ENCODE peak calls at places on chromosomes 16 and 17, in four cellular contexts. M is PC-9, S is endothelial cell of umbilical vein, U is neural progenitor cell. G is an unnamed sample.

GRCh38 chr16:88839745-88840588 is 16.8 kb downstream of the GALNS start:
- DNase-seq in M (no peak), S (no peak), U (no peak), G (no peak)

GRCh38 chr16:11636172-11636721 is 32.0 kb upstream of the SNN start:
- DNase-seq in M (peak), S (no peak), U (peak), G (no peak)

GRCh38 chr16:86834451-86835035 is 256.2 kb downstream of the FOXL1 start:
- DNase-seq in M (no peak), S (peak), U (peak), G (peak)

GRCh38 chr17:42275527-42276358 is 448 bp downstream of the STAT5B start:
- DNase-seq in M (no peak), S (peak), U (peak), G (peak)

GRCh38 chr17:12877953-12878669 is 88.8 kb downstream of the ARHGAP44 start:
- DNase-seq in M (no peak), S (no peak), U (no peak), G (no peak)

GRCh38 chr17:4998666-4999428 is 1.1 kb downstream of the KIF1C start:
- DNase-seq in M (peak), S (no peak), U (peak), G (no peak)

GRCh38 chr17:62948370-62948769 is 17.7 kb upstream of the TANC2 start:
- DNase-seq in M (no peak), S (no peak), U (no peak), G (no peak)

GRCh38 chr16:12089492-12090161 is 113.1 kb downstream of the SNX29 start:
- DNase-seq in M (no peak), S (peak), U (peak), G (peak)

GRCh38 chr17:47280072-47280811 is 26.6 kb downstream of the ITGB3 start:
- DNase-seq in M (no peak), S (no peak), U (no peak), G (peak)

GRCh38 chr17:1709403-1709891 is 730 bp downstream of the TLCD2 start:
- DNase-seq in M (no peak), S (no peak), U (peak), G (no peak)

GRCh38 chr17:71919181-71919580 is 201.6 kb upstream of the SOX9 start:
- DNase-seq in M (no peak), S (no peak), U (no peak), G (no peak)

GRCh38 chr17:37358098-37358829 is 17.5 kb upstream of the C17orf78 start:
- DNase-seq in M (peak), S (peak), U (peak), G (peak)

GRCh38 chr16:9383281-9383680 is 291.8 kb downstream of the HAPSTR1 start:
- DNase-seq in M (no peak), S (no peak), U (no peak), G (no peak)

GRCh38 chr16:23435500-23435899 is 17.5 kb downstream of the COG7 start:
- DNase-seq in M (peak), S (peak), U (peak), G (peak)

GRCh38 chr17:28467456-28468025 is 5.9 kb upstream of the SLC13A2 start:
- DNase-seq in M (no peak), S (no peak), U (no peak), G (no peak)

GRCh38 chr16:68200120-68200783 is 35.7 kb downstream of the ESRP2 start:
- DNase-seq in M (no peak), S (peak), U (no peak), G (no peak)

GRCh38 chr17:8480011-8480976 is 44.6 kb downstream of the NDEL1 start:
- DNase-seq in M (no peak), S (no peak), U (no peak), G (no peak)

GRCh38 chr17:14308965-14309879 is 8.3 kb downstream of the HS3ST3B1 start:
- DNase-seq in M (no peak), S (peak), U (peak), G (peak)

GRCh38 chr17:83057793-83058477 is 21.5 kb upstream of the METRNL start:
- DNase-seq in M (no peak), S (no peak), U (peak), G (no peak)

GRCh38 chr17:82846061-82846691 is 6.4 kb upstream of the ZNF750 start:
- DNase-seq in M (no peak), S (peak), U (no peak), G (no peak)

GRCh38 chr16:61050547-61050946 is 985.7 kb downstream of the CDH8 start:
- DNase-seq in M (no peak), S (no peak), U (no peak), G (no peak)

GRCh38 chr16:31700530-31701388 is 172.8 kb upstream of the ZNF267 start:
- DNase-seq in M (peak), S (no peak), U (peak), G (peak)

GRCh38 chr17:19943026-19943425 is 34.6 kb downstream of the AKAP10 start:
- DNase-seq in M (no peak), S (no peak), U (peak), G (no peak)

GRCh38 chr16:27811881-27812280 is 251.6 kb downstream of the GSG1L start:
- DNase-seq in M (no peak), S (no peak), U (no peak), G (no peak)

GRCh38 chr17:44053130-44053872 is 13.2 kb downstream of the LSM12 start:
- DNase-seq in M (no peak), S (no peak), U (no peak), G (no peak)

GRCh38 chr17:2103456-2103855 is 48.6 kb downstream of the HIC1 start:
- DNase-seq in M (no peak), S (no peak), U (no peak), G (no peak)

GRCh38 chr16:27398894-27399853 is 2.8 kb upstream of the IL21R start:
- DNase-seq in M (no peak), S (no peak), U (no peak), G (no peak)

GRCh38 chr17:59073972-59074371 is 32.7 kb downstream of the TRIM37 start:
- DNase-seq in M (no peak), S (no peak), U (no peak), G (no peak)

GRCh38 chr16:27317320-27317719 is 3.5 kb downstream of the IL4R start:
- DNase-seq in M (no peak), S (no peak), U (no peak), G (no peak)

GRCh38 chr17:32298721-32299578 is 33.3 kb downstream of the RHBDL3 start:
- DNase-seq in M (no peak), S (no peak), U (peak), G (peak)

GRCh38 chr16:19227643-19228042 is 57.9 kb upstream of the CLEC19A start:
- DNase-seq in M (no peak), S (no peak), U (peak), G (no peak)

GRCh38 chr17:82441686-82442487 is 8.7 kb downstream of the CYBC1 start:
- DNase-seq in M (no peak), S (no peak), U (no peak), G (no peak)

GRCh38 chr16:70416748-70417616 is 21.9 kb downstream of the ST3GAL2 start:
- DNase-seq in M (no peak), S (no peak), U (no peak), G (no peak)

GRCh38 chr17:78665952-78666920 is 89.0 kb upstream of the DNAH17 start:
- DNase-seq in M (peak), S (peak), U (peak), G (no peak)

GRCh38 chr17:29747660-29748059 is 124.9 kb upstream of the CORO6 start:
- DNase-seq in M (no peak), S (no peak), U (no peak), G (no peak)

DNA sequence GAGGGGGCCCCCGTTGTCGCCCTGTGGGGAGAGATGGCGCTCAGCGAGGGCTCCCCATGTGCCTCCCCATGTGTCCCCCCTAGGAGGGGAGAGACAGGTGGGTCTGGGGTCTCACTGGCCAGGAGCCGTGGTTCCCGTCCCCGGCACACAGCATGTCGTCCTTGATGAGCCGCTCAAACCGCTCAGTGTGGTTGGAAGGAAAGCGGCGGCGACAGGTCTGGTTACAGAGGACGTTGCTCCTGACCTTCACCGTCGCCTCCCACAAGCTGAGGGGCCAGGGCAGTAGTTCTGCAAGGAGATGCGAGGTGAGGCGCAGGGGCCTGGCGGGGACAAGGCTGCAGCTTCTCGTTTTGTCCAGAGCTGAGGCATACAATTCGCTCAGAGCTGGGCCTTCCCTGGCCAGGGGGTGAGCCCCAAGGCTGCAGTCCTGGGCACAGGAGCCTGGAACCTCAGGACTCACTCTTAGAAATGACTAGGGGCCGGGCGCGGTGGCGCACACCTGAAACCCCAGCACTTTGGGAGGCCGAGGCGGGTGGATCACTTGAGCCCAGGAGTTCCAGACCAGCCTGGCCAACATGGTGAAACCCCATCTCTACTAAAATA is 22.8 kb upstream of the UBE2I start:
- DNase-seq in M (no peak), S (no peak), U (no peak), G (no peak)
- TF ChIP-seq EZH2 in M (no peak), S (no peak), U (no peak), G (no peak)

DNA sequence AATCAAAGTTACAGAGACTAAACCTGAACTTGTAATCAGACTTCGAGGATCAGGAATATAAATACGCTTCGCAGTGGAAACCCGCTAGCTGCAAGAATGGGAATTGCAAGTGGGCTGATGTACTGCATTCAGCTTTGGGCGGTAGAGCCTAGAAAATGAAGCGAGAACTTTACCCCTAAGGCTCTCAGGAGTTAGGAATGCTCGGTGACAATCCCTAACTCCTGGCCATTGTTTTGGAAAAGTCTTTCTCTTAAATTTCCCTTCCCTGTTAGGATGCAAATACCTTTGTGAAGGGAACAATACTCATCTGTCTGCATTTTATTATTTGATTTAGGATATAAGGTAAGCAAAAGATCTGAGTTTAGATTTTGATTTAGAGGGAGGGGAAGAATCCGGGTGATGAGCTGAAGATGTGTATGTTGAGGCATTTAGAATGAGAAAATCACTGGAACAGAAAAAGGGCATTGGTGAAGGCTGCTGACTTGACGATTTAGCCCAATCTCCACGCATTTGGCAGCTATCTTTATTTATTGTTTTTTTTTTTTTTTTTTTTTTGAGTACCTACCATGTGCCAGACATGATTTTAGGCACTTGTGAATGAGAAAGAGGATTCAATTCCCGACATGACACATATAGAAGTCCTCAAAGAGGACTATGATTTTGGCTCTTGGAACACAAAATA is 2.2 kb upstream of the TOX3 start:
- DNase-seq in M (no peak), S (no peak), U (peak), G (peak)
- TF ChIP-seq CTCF in M (no peak), S (no peak), U (peak), G (peak)

GRCh38 chr17:56290486-56291118 is 137.3 kb downstream of the ANKFN1 start:
- DNase-seq in M (no peak), S (peak), U (no peak), G (no peak)
- H3K4me3 ChIP-seq in M (peak), S (no peak), U (no peak), G (peak)

GRCh38 chr17:38601539-38602351 is 4.0 kb downstream of the SRCIN1 start:
- DNase-seq in M (no peak), S (no peak), U (peak), G (no peak)
- TF ChIP-seq EZH2 in M (no peak), S (no peak), U (no peak), G (no peak)

DNA sequence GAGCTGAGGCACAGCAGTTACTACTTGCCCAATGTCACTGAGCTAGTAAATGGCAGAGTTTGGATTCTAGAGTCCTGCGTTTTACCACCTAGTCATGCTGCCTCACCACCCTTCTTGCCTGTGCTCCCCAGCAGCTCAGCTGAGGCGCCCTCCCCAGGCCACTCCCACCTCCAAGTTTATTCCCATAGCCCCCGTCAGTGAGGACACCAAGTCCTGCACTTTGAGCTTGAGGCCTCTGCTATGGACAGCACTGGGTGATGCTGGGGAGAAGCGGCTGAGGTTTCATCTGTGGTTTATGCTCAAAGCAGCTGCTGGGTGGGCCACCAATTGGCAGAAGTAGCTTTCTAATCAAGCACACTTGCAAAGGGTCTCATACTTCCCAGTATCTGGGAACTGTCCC is 36.7 kb downstream of the TMEM238L start:
- DNase-seq in M (no peak), S (no peak), U (no peak), G (no peak)
- TF ChIP-seq CTCF in M (no peak), S (no peak), U (no peak), G (no peak)

GRCh38 chr16:56631832-56632159 is 663 bp upstream of the MT1M start:
- DNase-seq in M (no peak), S (no peak), U (no peak), G (no peak)
- H3K4me3 ChIP-seq in M (no peak), S (peak), U (peak), G (no peak)

DNA sequence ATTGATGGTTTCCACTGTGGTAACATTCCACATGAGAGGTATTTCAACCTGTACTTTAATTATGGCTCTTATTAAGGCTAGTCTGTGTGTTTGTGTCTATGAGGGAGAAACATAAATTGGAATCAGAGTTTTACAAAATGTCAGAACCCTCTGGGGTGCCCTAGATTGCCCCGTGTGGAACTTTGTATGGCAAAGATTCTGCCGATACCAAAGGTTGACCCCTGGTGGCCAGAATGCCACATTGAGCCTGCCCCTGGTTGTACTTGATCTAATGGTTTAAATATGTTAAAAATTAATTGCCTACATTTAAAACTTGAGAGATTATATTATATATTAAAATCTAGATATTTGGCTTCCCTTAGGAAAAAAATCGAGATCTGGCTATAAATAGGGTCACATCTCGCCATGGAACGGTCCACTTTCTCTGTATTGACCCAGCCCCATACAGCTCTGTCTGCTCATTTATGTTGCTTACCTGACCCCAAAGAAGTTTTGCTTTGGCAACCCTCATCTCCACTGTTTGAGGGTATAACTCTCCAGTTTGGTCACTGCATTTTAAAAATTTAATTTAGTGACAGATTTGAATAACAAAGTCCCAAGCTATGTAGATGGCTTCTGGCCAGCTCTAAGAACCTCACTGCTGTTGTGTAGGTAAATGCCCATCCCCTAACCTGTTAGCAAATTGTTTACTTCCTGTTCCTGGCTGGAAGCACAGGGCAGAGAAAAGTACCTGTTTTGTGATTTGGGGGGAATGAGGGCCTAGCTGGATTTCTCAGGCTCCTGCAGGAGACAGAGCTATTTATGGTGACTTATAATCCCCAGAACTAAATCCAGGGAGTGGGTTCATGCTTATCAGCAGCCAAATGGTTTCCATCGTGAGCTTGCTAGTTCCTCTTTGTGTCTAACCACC is 95.0 kb downstream of the PLCG2 start:
- DNase-seq in M (peak), S (peak), U (peak), G (peak)
- TF ChIP-seq EZH2 in M (no peak), S (no peak), U (no peak), G (no peak)

GRCh38 chr17:6327007-6327406 is 107.9 kb downstream of the AIPL1 start:
- DNase-seq in M (no peak), S (peak), U (peak), G (peak)
- TF ChIP-seq CTCF in M (no peak), S (peak), U (peak), G (no peak)

G was measured in A673.